ENCODE peak calls at places on chromosome 18, in seven cellular contexts. A is NCI-H2081; L is hepatic stellate cell; Z is RWPE1; T is Daoy; S is GM18507; E is stimulated activated CD8-positive, alpha-beta memory T cell treated with anti-CD3 and anti-CD28 coated beads, Interleukin-12 subunit alpha, Interleukin-12 subunit beta, amount 100 ng/mL, for 4 hours. Y is an unnamed sample.

GRCh38 chr18:32922951-32923430 is 150.2 kb upstream of the KLHL14 start:
- DNase-seq in A (no peak), L (no peak), Z (no peak), T (peak; percentile 33), S (no peak), E (no peak), Y (peak; percentile 75)

GRCh38 chr18:73613706-73614340 is 533.8 kb downstream of the FBXO15 start:
- DNase-seq in A (no peak), L (no peak), Z (no peak), T (no peak), S (no peak), E (no peak), Y (no peak)

GRCh38 chr18:22428672-22429071 is 11.0 kb upstream of the CTAGE1 start:
- DNase-seq in A (no peak), L (no peak), Z (no peak), T (no peak), S (no peak), E (no peak), Y (no peak)

GRCh38 chr18:56702946-56703345 is 51.8 kb downstream of the WDR7 start:
- DNase-seq in A (peak; percentile 49), L (peak; percentile 16), Z (peak; percentile 0), T (peak; percentile 4), S (no peak), E (no peak), Y (peak; percentile 28)

GRCh38 chr18:13437801-13438506 is 219.4 kb downstream of the LDLRAD4 start:
- DNase-seq in A (no peak), L (no peak), Z (no peak), T (no peak), S (no peak), E (no peak), Y (no peak)

GRCh38 chr18:76980663-76981387 is 151.8 kb downstream of the MBP start:
- DNase-seq in A (no peak), L (no peak), Z (no peak), T (no peak), S (no peak), E (no peak), Y (no peak)

GRCh38 chr18:23324861-23325260 is 128.2 kb upstream of the RIOK3 start:
- DNase-seq in A (no peak), L (no peak), Z (no peak), T (no peak), S (no peak), E (no peak), Y (no peak)

GRCh38 chr18:55422456-55423185 is 165.4 kb downstream of the TCF4 start:
- DNase-seq in A (peak; percentile 72), L (peak; percentile 56), Z (no peak), T (no peak), S (no peak), E (no peak), Y (peak; percentile 54)

GRCh38 chr18:741931-742512 is 29.6 kb upstream of the ENOSF1 start:
- DNase-seq in A (peak; percentile 47), L (peak; percentile 53), Z (peak; percentile 53), T (peak; percentile 1), S (peak; percentile 33), E (no peak), Y (peak; percentile 37)

GRCh38 chr18:76380791-76381405 is 114.1 kb downstream of the ZNF516 start:
- DNase-seq in A (no peak), L (no peak), Z (no peak), T (peak; percentile 8), S (no peak), E (no peak), Y (no peak)

GRCh38 chr18:3452750-3453539 is 3.0 kb downstream of the TGIF1 start:
- DNase-seq in A (no peak), L (no peak), Z (no peak), T (peak; percentile 7), S (no peak), E (no peak), Y (peak; percentile 32)

GRCh38 chr18:57687970-57688369 is 66.3 kb upstream of the NARS1 start:
- DNase-seq in A (no peak), L (no peak), Z (no peak), T (no peak), S (no peak), E (no peak), Y (no peak)

GRCh38 chr18:79639072-79639829 is 40.4 kb upstream of the CTDP1 start:
- DNase-seq in A (no peak), L (no peak), Z (no peak), T (no peak), S (no peak), E (no peak), Y (no peak)

GRCh38 chr18:23433360-23433759 is 19.7 kb upstream of the RIOK3 start:
- DNase-seq in A (no peak), L (no peak), Z (no peak), T (no peak), S (no peak), E (no peak), Y (no peak)

GRCh38 chr18:61502472-61502871 is 169.2 kb downstream of the CDH20 start:
- DNase-seq in A (peak; percentile 70), L (peak; percentile 57), Z (peak; percentile 44), T (peak; percentile 33), S (peak; percentile 2), E (no peak), Y (peak; percentile 40)

GRCh38 chr18:72086421-72086820 is 457.7 kb downstream of the CBLN2 start:
- DNase-seq in A (peak; percentile 59), L (no peak), Z (peak; percentile 0), T (no peak), S (no peak), E (no peak), Y (peak; percentile 8)

GRCh38 chr18:35267161-35267651 is 22.8 kb downstream of the ZSCAN30 start:
- DNase-seq in A (peak; percentile 78), L (peak; percentile 18), Z (no peak), T (no peak), S (no peak), E (peak; percentile 59), Y (peak; percentile 46)

GRCh38 chr18:46891742-46892214 is 25.5 kb downstream of the PIAS2 start:
- DNase-seq in A (no peak), L (no peak), Z (no peak), T (no peak), S (peak; percentile 52), E (no peak), Y (no peak)

GRCh38 chr18:22913861-22914260 is 19.3 kb upstream of the RBBP8 start:
- DNase-seq in A (peak; percentile 15), L (no peak), Z (peak; percentile 36), T (no peak), S (no peak), E (no peak), Y (no peak)

GRCh38 chr18:38244360-38244940 is 678.9 kb upstream of the CELF4 start:
- DNase-seq in A (peak; percentile 56), L (no peak), Z (no peak), T (no peak), S (no peak), E (no peak), Y (no peak)

GRCh38 chr18:50468802-50469201 is 91.1 kb upstream of the MAPK4 start:
- DNase-seq in A (no peak), L (no peak), Z (no peak), T (no peak), S (no peak), E (no peak), Y (no peak)

GRCh38 chr18:79748321-79749157 is 49.2 kb upstream of the KCNG2 start:
- DNase-seq in A (no peak), L (no peak), Z (no peak), T (no peak), S (no peak), E (no peak), Y (no peak)

GRCh38 chr18:48792141-48792540 is 158.6 kb downstream of the SMAD7 start:
- DNase-seq in A (no peak), L (no peak), Z (no peak), T (no peak), S (no peak), E (no peak), Y (no peak)

GRCh38 chr18:79779021-79779699 is 18.6 kb upstream of the KCNG2 start:
- DNase-seq in A (no peak), L (no peak), Z (no peak), T (no peak), S (no peak), E (no peak), Y (no peak)

GRCh38 chr18:13452448-13452811 is 233.9 kb downstream of the LDLRAD4 start:
- DNase-seq in A (no peak), L (no peak), Z (peak; percentile 8), T (peak; percentile 73), S (no peak), E (no peak), Y (peak; percentile 72)

GRCh38 chr18:74310411-74310810 is 5.2 kb upstream of the C18orf63 start:
- DNase-seq in A (no peak), L (no peak), Z (peak; percentile 29), T (peak; percentile 33), S (no peak), E (no peak), Y (peak; percentile 63)

GRCh38 chr18:79604913-79605235 is 74.7 kb upstream of the CTDP1 start:
- DNase-seq in A (no peak), L (no peak), Z (no peak), T (no peak), S (no peak), E (no peak), Y (no peak)

GRCh38 chr18:37565985-37566478 is 434 bp upstream of the CELF4 start:
- DNase-seq in A (peak; percentile 87), L (peak; percentile 81), Z (peak; percentile 50), T (peak; percentile 36), S (no peak), E (no peak), Y (no peak)

GRCh38 chr18:35968278-35968880 is 4.1 kb upstream of the RMP24 start:
- DNase-seq in A (no peak), L (no peak), Z (no peak), T (no peak), S (no peak), E (no peak), Y (peak; percentile 17)

GRCh38 chr18:47756364-47757016 is 174.0 kb downstream of the SMAD2 start:
- DNase-seq in A (peak; percentile 62), L (peak; percentile 55), Z (peak; percentile 23), T (peak; percentile 60), S (peak; percentile 28), E (no peak), Y (peak; percentile 34)

GRCh38 chr18:12287684-12288405 is 20.2 kb upstream of the TUBB6 start:
- DNase-seq in A (no peak), L (peak; percentile 93), Z (peak; percentile 86), T (peak; percentile 53), S (no peak), E (no peak), Y (peak; percentile 88)

GRCh38 chr18:7844017-7844416 is 276.9 kb downstream of the PTPRM start:
- DNase-seq in A (no peak), L (no peak), Z (no peak), T (no peak), S (no peak), E (no peak), Y (no peak)

GRCh38 chr18:2853926-2854664 is 7.3 kb downstream of the EMILIN2 start:
- DNase-seq in A (no peak), L (no peak), Z (no peak), T (no peak), S (no peak), E (no peak), Y (no peak)